ENCODE peak calls at places on chromosomes 13 and 19, in nine cellular contexts. F is neural crest cell; D is stimulated activated CD8-positive, alpha-beta memory T cell treated with anti-CD3 and anti-CD28 coated beads, Interleukin-2, amount 100 ng/mL, for 48 hours; P is GDM1; S is WTC11; R is HFF-Myc; V is AG08396; K is T-helper 9 cell; C is kidney tubule cell. X is an unnamed sample.

GRCh38 chr19:11269408-11269807 is 7.1 kb upstream of the DOCK6 start:
- DNase-seq in F (no peak), D (no peak), K (no peak), P (no peak), S (no peak), V (no peak), R (no peak), C (no peak), X (no peak)

GRCh38 chr13:43433691-43434121 is 353.1 kb downstream of the ENOX1 start:
- DNase-seq in K (no peak), R (no peak), D (no peak), F (no peak), S (no peak), C (peak), P (no peak), V (no peak), X (no peak)

GRCh38 chr19:41883821-41884733 is 1.1 kb downstream of the ARHGEF1 start:
- DNase-seq in D (peak), R (peak), C (peak), S (peak), K (peak), P (peak), V (peak), F (peak), X (peak)

GRCh38 chr19:19550454-19550842 is 12.4 kb downstream of the CILP2 start:
- DNase-seq in C (no peak), D (no peak), P (no peak), K (no peak), F (no peak), S (no peak), R (no peak), V (no peak), X (no peak)

GRCh38 chr13:32895296-32895695 is 120.9 kb upstream of the KL start:
- DNase-seq in D (no peak), R (no peak), F (no peak), C (no peak), V (no peak), P (no peak), K (no peak), S (no peak), X (no peak)

GRCh38 chr19:48964205-48965032 is 690 bp upstream of the FTL start:
- DNase-seq in D (no peak), S (peak), R (no peak), F (peak), P (no peak), C (peak), K (no peak), V (no peak), X (no peak)

GRCh38 chr13:47408546-47409319 is 511.9 kb upstream of the HTR2A start:
- DNase-seq in P (no peak), S (no peak), D (no peak), R (no peak), F (no peak), V (no peak), K (no peak), C (no peak), X (no peak)

GRCh38 chr13:50589651-50590054 is 253.8 kb downstream of the DLEU7 start:
- DNase-seq in R (peak), C (peak), P (no peak), K (no peak), S (no peak), F (no peak), V (peak), D (no peak), X (peak)

GRCh38 chr13:109593230-109593629 is 193.2 kb downstream of the IRS2 start:
- DNase-seq in K (no peak), D (no peak), S (no peak), F (no peak), V (no peak), R (no peak), P (no peak), C (peak), X (no peak)

GRCh38 chr19:8858260-8858659 is 26.1 kb downstream of the MBD3L1 start:
- DNase-seq in D (no peak), R (no peak), F (no peak), V (no peak), C (no peak), P (no peak), K (no peak), S (no peak), X (no peak)

GRCh38 chr13:22848539-22849052 is 332.2 kb upstream of the SGCG start:
- DNase-seq in D (no peak), C (peak), R (no peak), F (no peak), P (no peak), S (peak), V (no peak), K (no peak), X (no peak)

GRCh38 chr19:12794196-12794921 is 3.1 kb downstream of the JUNB start:
- DNase-seq in P (no peak), F (no peak), S (no peak), R (no peak), V (no peak), C (peak), K (no peak), D (no peak), X (no peak)

GRCh38 chr13:98570929-98571372 is 6.0 kb downstream of the STK24 start:
- DNase-seq in K (peak), S (no peak), F (no peak), P (no peak), R (no peak), D (no peak), V (no peak), C (peak), X (no peak)

GRCh38 chr19:18685597-18686164 is 2.2 kb downstream of the CRTC1 start:
- DNase-seq in P (no peak), D (no peak), K (no peak), S (no peak), C (no peak), V (no peak), R (no peak), F (no peak), X (no peak)

GRCh38 chr13:48431987-48432615 is 19.2 kb upstream of the LPAR6 start:
- DNase-seq in P (no peak), R (no peak), C (peak), F (no peak), K (no peak), S (no peak), D (no peak), V (peak), X (no peak)

GRCh38 chr13:45162821-45163220 is 38.0 kb downstream of the KCTD4 start:
- DNase-seq in V (peak), S (no peak), F (no peak), K (no peak), R (peak), C (peak), P (no peak), D (no peak), X (peak)

GRCh38 chr19:55679343-55680257 is 4.6 kb downstream of the EPN1 start:
- DNase-seq in S (no peak), R (no peak), V (no peak), D (no peak), P (no peak), F (no peak), K (no peak), C (peak), X (no peak)

GRCh38 chr13:21120191-21120590 is 56.2 kb downstream of the SKA3 start:
- DNase-seq in F (no peak), V (no peak), D (no peak), K (no peak), S (no peak), P (no peak), C (no peak), R (no peak), X (no peak)

GRCh38 chr13:112113355-112113754 is 46.4 kb downstream of the SOX1 start:
- DNase-seq in V (no peak), R (no peak), S (no peak), K (no peak), F (no peak), P (no peak), C (no peak), D (no peak), X (no peak)

X was measured in retinal pigment epithelial cell.